ENCODE peak calls at places on chromosome 21, in ten cellular contexts. One of them, this sample, is unnamed.

GRCh38 chr21:41767606-41768370 is 936 bp upstream of the RIPK4 start:
- DNase-seq in foreskin fibroblast: peak
- DNase-seq in epithelial cell of esophagus: peak
- DNase-seq in endodermal cell: peak
- DNase-seq in brain microvascular endothelial cell: no peak
- DNase-seq in fibroblast of the aortic adventitia: peak
- DNase-seq in cardiac fibroblast: peak
- DNase-seq in tibial artery: peak
- DNase-seq in neural crest cell: no peak
- DNase-seq in AG04450: no peak
- DNase-seq in this sample: peak

GRCh38 chr21:26451014-26451740 is 121.9 kb downstream of the CYYR1 start:
- DNase-seq in foreskin fibroblast: peak
- DNase-seq in epithelial cell of esophagus: peak
- DNase-seq in endodermal cell: no peak
- DNase-seq in brain microvascular endothelial cell: no peak
- DNase-seq in fibroblast of the aortic adventitia: no peak
- DNase-seq in cardiac fibroblast: peak
- DNase-seq in tibial artery: no peak
- DNase-seq in neural crest cell: no peak
- DNase-seq in AG04450: no peak
- DNase-seq in this sample: no peak

GRCh38 chr21:44804762-44805161 is 3.1 kb upstream of the UBE2G2 start:
- DNase-seq in foreskin fibroblast: no peak
- DNase-seq in epithelial cell of esophagus: no peak
- DNase-seq in endodermal cell: peak
- DNase-seq in brain microvascular endothelial cell: no peak
- DNase-seq in fibroblast of the aortic adventitia: no peak
- DNase-seq in cardiac fibroblast: no peak
- DNase-seq in tibial artery: no peak
- DNase-seq in neural crest cell: no peak
- DNase-seq in AG04450: no peak
- DNase-seq in this sample: no peak

GRCh38 chr21:21085206-21085605 is 87.0 kb downstream of the NCAM2 start:
- DNase-seq in foreskin fibroblast: no peak
- DNase-seq in epithelial cell of esophagus: no peak
- DNase-seq in endodermal cell: no peak
- DNase-seq in brain microvascular endothelial cell: no peak
- DNase-seq in fibroblast of the aortic adventitia: no peak
- DNase-seq in cardiac fibroblast: no peak
- DNase-seq in tibial artery: no peak
- DNase-seq in neural crest cell: no peak
- DNase-seq in AG04450: no peak
- DNase-seq in this sample: no peak

GRCh38 chr21:41729701-41730368 is 37.0 kb downstream of the RIPK4 start:
- DNase-seq in foreskin fibroblast: no peak
- DNase-seq in epithelial cell of esophagus: no peak
- DNase-seq in endodermal cell: no peak
- DNase-seq in brain microvascular endothelial cell: no peak
- DNase-seq in fibroblast of the aortic adventitia: no peak
- DNase-seq in cardiac fibroblast: no peak
- DNase-seq in tibial artery: no peak
- DNase-seq in neural crest cell: no peak
- DNase-seq in AG04450: no peak
- DNase-seq in this sample: no peak

GRCh38 chr21:40622531-40622930 is 224.4 kb downstream of the DSCAM start:
- DNase-seq in foreskin fibroblast: no peak
- DNase-seq in epithelial cell of esophagus: no peak
- DNase-seq in endodermal cell: no peak
- DNase-seq in brain microvascular endothelial cell: no peak
- DNase-seq in fibroblast of the aortic adventitia: no peak
- DNase-seq in cardiac fibroblast: no peak
- DNase-seq in tibial artery: no peak
- DNase-seq in neural crest cell: no peak
- DNase-seq in AG04450: no peak
- DNase-seq in this sample: no peak

GRCh38 chr21:41766883-41767605 is at the start of gene RIPK4:
- DNase-seq in foreskin fibroblast: peak
- DNase-seq in epithelial cell of esophagus: peak
- DNase-seq in endodermal cell: peak
- DNase-seq in brain microvascular endothelial cell: no peak
- DNase-seq in fibroblast of the aortic adventitia: peak
- DNase-seq in cardiac fibroblast: peak
- DNase-seq in tibial artery: peak
- DNase-seq in neural crest cell: no peak
- DNase-seq in AG04450: no peak
- DNase-seq in this sample: peak

GRCh38 chr21:45988366-45989347 is 7.1 kb downstream of the COL6A1 start:
- DNase-seq in foreskin fibroblast: no peak
- DNase-seq in epithelial cell of esophagus: no peak
- DNase-seq in endodermal cell: no peak
- DNase-seq in brain microvascular endothelial cell: no peak
- DNase-seq in fibroblast of the aortic adventitia: no peak
- DNase-seq in cardiac fibroblast: no peak
- DNase-seq in tibial artery: no peak
- DNase-seq in neural crest cell: no peak
- DNase-seq in AG04450: no peak
- DNase-seq in this sample: peak

GRCh38 chr21:32233722-32234301 is 45.0 kb downstream of the MIS18A start:
- DNase-seq in foreskin fibroblast: no peak
- DNase-seq in epithelial cell of esophagus: no peak
- DNase-seq in endodermal cell: no peak
- DNase-seq in brain microvascular endothelial cell: no peak
- DNase-seq in fibroblast of the aortic adventitia: no peak
- DNase-seq in cardiac fibroblast: no peak
- DNase-seq in tibial artery: no peak
- DNase-seq in neural crest cell: no peak
- DNase-seq in AG04450: no peak
- DNase-seq in this sample: no peak

GRCh38 chr21:45331521-45332257 is 44.0 kb upstream of the POFUT2 start:
- DNase-seq in foreskin fibroblast: no peak
- DNase-seq in epithelial cell of esophagus: no peak
- DNase-seq in endodermal cell: peak
- DNase-seq in brain microvascular endothelial cell: no peak
- DNase-seq in fibroblast of the aortic adventitia: no peak
- DNase-seq in cardiac fibroblast: no peak
- DNase-seq in tibial artery: peak
- DNase-seq in neural crest cell: no peak
- DNase-seq in AG04450: no peak
- DNase-seq in this sample: no peak

GRCh38 chr21:34558960-34559631 is 47.1 kb upstream of the KCNE1 start:
- DNase-seq in foreskin fibroblast: no peak
- DNase-seq in epithelial cell of esophagus: peak
- DNase-seq in endodermal cell: no peak
- DNase-seq in brain microvascular endothelial cell: no peak
- DNase-seq in fibroblast of the aortic adventitia: no peak
- DNase-seq in cardiac fibroblast: no peak
- DNase-seq in tibial artery: no peak
- DNase-seq in neural crest cell: no peak
- DNase-seq in AG04450: no peak
- DNase-seq in this sample: no peak

DNA sequence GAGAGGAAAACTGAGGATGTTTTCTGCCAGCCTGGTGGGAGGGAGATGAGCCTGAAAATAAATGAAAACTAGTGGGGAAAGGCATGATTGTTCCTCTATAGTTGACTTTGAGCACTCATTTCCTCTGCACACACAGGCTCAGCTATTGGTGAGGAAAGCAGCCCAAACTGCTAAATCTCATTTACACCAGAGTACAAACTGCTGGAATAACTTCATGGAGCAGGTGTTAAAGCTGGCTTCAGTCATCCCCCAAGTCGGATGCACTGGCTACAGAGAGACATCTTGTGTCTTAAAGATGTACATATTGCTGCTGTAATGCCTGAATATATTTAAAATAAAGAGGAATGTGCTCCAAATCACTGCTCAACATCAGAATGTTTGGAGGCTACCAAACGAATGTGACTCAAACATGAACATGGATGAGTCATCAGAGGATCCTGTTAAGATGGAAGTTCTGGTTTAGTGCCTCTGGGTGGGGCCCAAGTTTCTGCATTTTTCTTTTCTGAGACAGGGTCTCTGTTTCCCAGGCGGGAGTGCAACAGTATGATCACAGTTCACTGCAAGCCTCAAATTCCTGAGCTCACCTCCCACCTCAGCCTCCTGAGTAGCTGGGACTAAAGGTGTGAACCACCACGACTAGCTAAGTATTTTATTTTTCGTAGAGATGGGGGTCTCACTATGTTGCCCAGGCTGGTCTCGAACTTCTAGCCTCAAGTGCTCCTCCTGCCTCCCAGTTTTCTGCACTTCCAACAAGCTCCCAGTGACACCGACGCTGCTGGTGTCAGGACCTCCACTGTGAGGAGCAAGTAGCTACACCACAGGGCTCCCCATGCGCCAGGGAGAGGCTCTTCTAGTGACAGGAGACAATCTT is 79.0 kb upstream of the KRTAP19-8 start:
- DNase-seq in foreskin fibroblast: peak
- DNase-seq in epithelial cell of esophagus: peak
- DNase-seq in endodermal cell: peak
- DNase-seq in brain microvascular endothelial cell: peak
- DNase-seq in fibroblast of the aortic adventitia: peak
- DNase-seq in cardiac fibroblast: peak
- DNase-seq in tibial artery: no peak
- DNase-seq in neural crest cell: no peak
- DNase-seq in AG04450: peak
- DNase-seq in this sample: no peak
- TF ChIP-seq CTCF in foreskin fibroblast: no peak
- TF ChIP-seq CTCF in epithelial cell of esophagus: peak
- TF ChIP-seq CTCF in endodermal cell: no peak
- TF ChIP-seq CTCF in brain microvascular endothelial cell: peak
- TF ChIP-seq CTCF in fibroblast of the aortic adventitia: peak
- TF ChIP-seq CTCF in cardiac fibroblast: no peak
- TF ChIP-seq CTCF in tibial artery: no peak
- TF ChIP-seq CTCF in neural crest cell: no peak
- TF ChIP-seq CTCF in AG04450: no peak
- TF ChIP-seq CTCF in this sample: peak

GRCh38 chr21:38012700-38013099 is 96.4 kb upstream of the KCNJ6 start:
- DNase-seq in foreskin fibroblast: no peak
- DNase-seq in epithelial cell of esophagus: no peak
- DNase-seq in endodermal cell: no peak
- DNase-seq in brain microvascular endothelial cell: no peak
- DNase-seq in fibroblast of the aortic adventitia: no peak
- DNase-seq in cardiac fibroblast: no peak
- DNase-seq in tibial artery: no peak
- DNase-seq in neural crest cell: no peak
- DNase-seq in AG04450: no peak
- DNase-seq in this sample: no peak
- TF ChIP-seq CTCF in foreskin fibroblast: no peak
- TF ChIP-seq CTCF in epithelial cell of esophagus: no peak
- TF ChIP-seq CTCF in endodermal cell: no peak
- TF ChIP-seq CTCF in brain microvascular endothelial cell: no peak
- TF ChIP-seq CTCF in fibroblast of the aortic adventitia: no peak
- TF ChIP-seq CTCF in cardiac fibroblast: no peak
- TF ChIP-seq CTCF in tibial artery: no peak
- TF ChIP-seq CTCF in neural crest cell: no peak
- TF ChIP-seq CTCF in AG04450: no peak
- TF ChIP-seq CTCF in this sample: no peak

DNA sequence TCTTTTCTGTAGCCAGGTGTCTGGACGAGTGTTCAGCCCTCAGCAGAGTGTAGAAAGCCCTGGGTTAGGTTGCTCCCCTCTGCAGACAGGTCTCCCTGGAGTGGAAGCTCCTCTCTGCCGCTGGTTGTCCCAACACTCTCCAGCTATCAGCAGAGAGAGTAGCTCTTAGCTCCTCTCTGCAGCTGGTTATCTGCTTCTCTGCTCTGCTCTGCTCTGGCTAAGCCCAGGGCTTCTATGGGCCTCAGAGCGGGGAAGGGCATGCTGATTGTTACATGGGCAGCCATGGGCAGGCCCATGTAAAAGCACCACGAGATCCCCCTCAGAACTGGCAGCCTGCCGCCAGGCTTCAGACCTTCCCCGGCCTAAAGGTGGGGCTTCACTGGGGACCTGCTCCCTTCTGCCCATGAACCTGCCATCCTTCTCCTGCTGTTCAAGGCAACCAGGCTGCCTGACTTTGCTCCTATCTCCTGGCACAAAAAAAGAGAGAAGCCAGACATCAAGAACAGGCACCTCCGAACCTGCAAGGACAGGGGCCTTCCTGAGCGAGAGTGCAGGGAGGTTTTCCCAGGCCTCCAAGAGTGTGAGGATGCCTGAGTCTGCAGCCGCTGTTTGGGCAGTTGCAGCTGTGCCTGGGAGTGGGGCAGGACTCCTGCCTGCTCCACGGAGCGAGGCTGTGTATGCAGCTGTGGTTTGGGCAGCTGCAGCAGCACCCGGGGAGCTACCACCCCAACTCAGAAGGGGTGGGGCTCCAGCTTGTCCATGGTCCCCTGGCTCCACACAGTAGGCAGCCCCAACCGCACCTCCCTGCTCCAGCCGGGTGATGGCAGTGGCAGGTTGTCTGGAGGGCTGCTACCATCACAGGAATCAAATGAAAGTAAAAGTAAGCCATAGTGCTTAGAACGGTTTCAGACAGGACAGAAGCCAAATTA is 973.7 kb downstream of the LTN1 start:
- DNase-seq in foreskin fibroblast: peak
- DNase-seq in epithelial cell of esophagus: no peak
- DNase-seq in endodermal cell: peak
- DNase-seq in brain microvascular endothelial cell: no peak
- DNase-seq in fibroblast of the aortic adventitia: no peak
- DNase-seq in cardiac fibroblast: peak
- DNase-seq in tibial artery: no peak
- DNase-seq in neural crest cell: no peak
- DNase-seq in AG04450: no peak
- DNase-seq in this sample: no peak
- TF ChIP-seq CTCF in foreskin fibroblast: no peak
- TF ChIP-seq CTCF in epithelial cell of esophagus: no peak
- TF ChIP-seq CTCF in endodermal cell: peak
- TF ChIP-seq CTCF in brain microvascular endothelial cell: peak
- TF ChIP-seq CTCF in fibroblast of the aortic adventitia: peak
- TF ChIP-seq CTCF in cardiac fibroblast: peak
- TF ChIP-seq CTCF in tibial artery: no peak
- TF ChIP-seq CTCF in neural crest cell: no peak
- TF ChIP-seq CTCF in AG04450: no peak
- TF ChIP-seq CTCF in this sample: no peak

GRCh38 chr21:18387994-18388393 is 15.6 kb downstream of the TMPRSS15 start:
- DNase-seq in foreskin fibroblast: no peak
- DNase-seq in epithelial cell of esophagus: no peak
- DNase-seq in endodermal cell: no peak
- DNase-seq in brain microvascular endothelial cell: no peak
- DNase-seq in fibroblast of the aortic adventitia: no peak
- DNase-seq in cardiac fibroblast: no peak
- DNase-seq in tibial artery: no peak
- DNase-seq in neural crest cell: no peak
- DNase-seq in AG04450: no peak
- DNase-seq in this sample: no peak

GRCh38 chr21:18382141-18382540 is 21.4 kb downstream of the TMPRSS15 start:
- DNase-seq in foreskin fibroblast: no peak
- DNase-seq in epithelial cell of esophagus: no peak
- DNase-seq in endodermal cell: no peak
- DNase-seq in brain microvascular endothelial cell: no peak
- DNase-seq in fibroblast of the aortic adventitia: no peak
- DNase-seq in cardiac fibroblast: no peak
- DNase-seq in tibial artery: no peak
- DNase-seq in neural crest cell: no peak
- DNase-seq in AG04450: no peak
- DNase-seq in this sample: no peak

DNA sequence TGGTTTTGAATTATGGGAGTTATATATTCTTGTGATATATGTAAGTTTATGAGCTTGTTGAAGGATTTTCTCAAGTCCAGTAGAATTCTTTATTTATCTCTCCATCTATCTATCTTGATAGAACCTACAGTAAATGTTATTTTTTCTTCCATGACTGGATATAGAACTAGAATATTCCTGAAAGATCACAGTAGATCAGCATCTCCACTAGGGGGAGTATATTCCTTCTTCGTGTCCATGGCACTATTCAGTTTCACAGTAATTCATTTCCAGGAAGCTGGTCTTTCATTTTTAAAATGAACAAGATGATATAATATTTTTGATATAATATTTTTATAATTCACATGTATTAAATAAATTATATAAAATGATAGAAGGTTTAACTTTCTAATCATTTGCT is 18.8 kb downstream of the TMPRSS15 start:
- DNase-seq in foreskin fibroblast: no peak
- DNase-seq in epithelial cell of esophagus: peak
- DNase-seq in endodermal cell: no peak
- DNase-seq in brain microvascular endothelial cell: no peak
- DNase-seq in fibroblast of the aortic adventitia: peak
- DNase-seq in cardiac fibroblast: peak
- DNase-seq in tibial artery: no peak
- DNase-seq in neural crest cell: no peak
- DNase-seq in AG04450: no peak
- DNase-seq in this sample: no peak
- TF ChIP-seq CTCF in foreskin fibroblast: no peak
- TF ChIP-seq CTCF in epithelial cell of esophagus: peak
- TF ChIP-seq CTCF in endodermal cell: peak
- TF ChIP-seq CTCF in brain microvascular endothelial cell: peak
- TF ChIP-seq CTCF in fibroblast of the aortic adventitia: peak
- TF ChIP-seq CTCF in cardiac fibroblast: peak
- TF ChIP-seq CTCF in tibial artery: no peak
- TF ChIP-seq CTCF in neural crest cell: peak
- TF ChIP-seq CTCF in AG04450: no peak
- TF ChIP-seq CTCF in this sample: peak

This sample was measured in activated CD8-positive, alpha-beta T cell treated with anti-CD3 and anti-CD28 coated beads for 36 hours.